ENCODE peak calls at places on chromosome 6, in four cellular contexts. U, A, P and G are unnamed samples.

GRCh38 chr6:111837641-111838500 is 35.4 kb downstream of the FYN start:
- DNase-seq in U (no peak), P (no peak), A (peak), G (no peak)

GRCh38 chr6:167392631-167393301 is 67.9 kb downstream of the TTLL2 start:
- DNase-seq in A (no peak), P (no peak), U (no peak), G (no peak)

GRCh38 chr6:107318100-107318736 is 141.1 kb downstream of the PDSS2 start:
- DNase-seq in P (no peak), U (peak), A (no peak), G (no peak)

GRCh38 chr6:144217264-144217663 is 66.9 kb downstream of the STX11 start:
- DNase-seq in U (peak), P (no peak), A (no peak), G (no peak)

GRCh38 chr6:105034470-105034869 is 77.6 kb downstream of the LIN28B start:
- DNase-seq in A (no peak), U (no peak), P (no peak), G (no peak)

GRCh38 chr6:37176268-37177082 is 6.5 kb downstream of the PIM1 start:
- DNase-seq in A (no peak), U (peak), P (no peak), G (no peak)

GRCh38 chr6:53306819-53307347 is 41.9 kb downstream of the ELOVL5 start:
- DNase-seq in A (no peak), U (no peak), P (no peak), G (no peak)

GRCh38 chr6:136956590-136957573 is 34.8 kb downstream of the SLC35D3 start:
- DNase-seq in A (no peak), P (no peak), U (no peak), G (no peak)

GRCh38 chr6:55827818-55828522 is 47.4 kb downstream of the BMP5 start:
- DNase-seq in P (no peak), U (no peak), A (no peak), G (no peak)

GRCh38 chr6:33967966-33968724 is 164.3 kb upstream of the MLN start:
- DNase-seq in A (no peak), P (no peak), U (peak), G (no peak)

GRCh38 chr6:112626468-112627082 is 279.4 kb downstream of the RFPL4B start:
- DNase-seq in P (no peak), U (no peak), A (no peak), G (no peak)

GRCh38 chr6:117534974-117535373 is 52.5 kb downstream of the DCBLD1 start:
- DNase-seq in P (no peak), U (no peak), A (no peak), G (no peak)